ENCODE peak calls at places on chromosome 19, in four cellular contexts. S, C, U and A are unnamed samples.

GRCh38 chr19:3942790-3943409 is 10.0 kb downstream of the NMRK2 start:
- DNase-seq in S (no peak), U (no peak), C (no peak), A (peak; percentile 27)

GRCh38 chr19:870314-870713 is 10.8 kb downstream of the CFD start:
- DNase-seq in U (no peak), C (no peak), S (no peak), A (no peak)

GRCh38 chr19:32041681-32042292 is 303.6 kb upstream of the ZNF507 start:
- DNase-seq in U (no peak), S (no peak), C (peak; percentile 72), A (peak; percentile 7)

GRCh38 chr19:1860821-1861598 is 2.4 kb downstream of the KLF16 start:
- DNase-seq in C (no peak), U (no peak), S (no peak), A (no peak)

GRCh38 chr19:33399081-33399744 is 25.7 kb downstream of the CEBPG start:
- DNase-seq in U (no peak), S (peak; percentile 22), C (no peak), A (no peak)

GRCh38 chr19:38592940-38593339 is 24.8 kb downstream of the MAP4K1 start:
- DNase-seq in S (no peak), C (no peak), U (no peak), A (no peak)

GRCh38 chr19:29294343-29294811 is 81.4 kb upstream of the UQCRFS1 start:
- DNase-seq in S (no peak), U (no peak), C (no peak), A (no peak)

GRCh38 chr19:46016426-46017094 is 6.3 kb downstream of the PGLYRP1 start:
- DNase-seq in S (peak; percentile 99), C (peak; percentile 95), U (peak; percentile 36), A (peak; percentile 82)

GRCh38 chr19:4537953-4538600 is 1.8 kb downstream of the LRG1 start:
- DNase-seq in C (no peak), U (no peak), S (no peak), A (no peak)